ENCODE peak calls at places on chromosomes 12 and 14, in nine cellular contexts. J is suprapubic skin, L is PC-3, M is RWPE1, K is adrenal gland, H is GM23338, P is left lung, W is WERI-Rb-1, A is A549. T is an unnamed sample.

GRCh38 chr12:7352661-7353060 is 48.8 kb downstream of the ACSM4 start:
- DNase-seq in J (no peak), L (no peak), M (no peak), K (no peak), H (no peak), P (no peak), W (no peak), A (no peak), T (no peak)

GRCh38 chr14:75291331-75291730 is 12.7 kb downstream of the FOS start:
- DNase-seq in J (peak), L (no peak), M (no peak), K (no peak), H (no peak), P (no peak), W (no peak), A (no peak), T (no peak)

GRCh38 chr12:52044284-52044983 is 6.8 kb upstream of the NR4A1 start:
- DNase-seq in J (peak), L (no peak), M (no peak), K (peak), H (no peak), P (peak), W (no peak), A (no peak), T (no peak)

GRCh38 chr12:29991924-29992323 is 208.2 kb upstream of the TMTC1 start:
- DNase-seq in J (no peak), L (no peak), M (no peak), K (no peak), H (no peak), P (no peak), W (no peak), A (no peak), T (no peak)

GRCh38 chr14:73105727-73106126 is 30.6 kb upstream of the PSEN1 start:
- DNase-seq in J (no peak), L (no peak), M (no peak), K (no peak), H (no peak), P (no peak), W (no peak), A (no peak), T (no peak)

GRCh38 chr14:22871200-22871961 is at the start of gene LRP10:
- DNase-seq in J (peak), L (peak), M (peak), K (peak), H (peak), P (peak), W (peak), A (peak), T (peak)

GRCh38 chr14:74875941-74876913 is at the start of gene PROX2:
- DNase-seq in J (no peak), L (no peak), M (no peak), K (no peak), H (peak), P (no peak), W (no peak), A (no peak), T (peak)

GRCh38 chr14:89618309-89618708 is 201.3 kb upstream of the FOXN3 start:
- DNase-seq in J (no peak), L (peak), M (no peak), K (no peak), H (no peak), P (no peak), W (no peak), A (no peak), T (no peak)

GRCh38 chr14:76924363-76925151 is 98.3 kb downstream of the LRRC74A start:
- DNase-seq in J (no peak), L (no peak), M (no peak), K (peak), H (peak), P (no peak), W (no peak), A (peak), T (peak)

GRCh38 chr14:61466249-61466904 is 145.0 kb downstream of the PRKCH start:
- DNase-seq in J (no peak), L (peak), M (peak), K (peak), H (peak), P (no peak), W (no peak), A (peak), T (no peak)

GRCh38 chr12:103924761-103925641 is 5.2 kb upstream of the HSP90B1 start:
- DNase-seq in J (no peak), L (peak), M (peak), K (no peak), H (no peak), P (no peak), W (no peak), A (peak), T (peak)

GRCh38 chr12:79067977-79068376 is 203.4 kb downstream of the SYT1 start:
- DNase-seq in J (no peak), L (no peak), M (no peak), K (no peak), H (no peak), P (no peak), W (no peak), A (no peak), T (no peak)

DNA sequence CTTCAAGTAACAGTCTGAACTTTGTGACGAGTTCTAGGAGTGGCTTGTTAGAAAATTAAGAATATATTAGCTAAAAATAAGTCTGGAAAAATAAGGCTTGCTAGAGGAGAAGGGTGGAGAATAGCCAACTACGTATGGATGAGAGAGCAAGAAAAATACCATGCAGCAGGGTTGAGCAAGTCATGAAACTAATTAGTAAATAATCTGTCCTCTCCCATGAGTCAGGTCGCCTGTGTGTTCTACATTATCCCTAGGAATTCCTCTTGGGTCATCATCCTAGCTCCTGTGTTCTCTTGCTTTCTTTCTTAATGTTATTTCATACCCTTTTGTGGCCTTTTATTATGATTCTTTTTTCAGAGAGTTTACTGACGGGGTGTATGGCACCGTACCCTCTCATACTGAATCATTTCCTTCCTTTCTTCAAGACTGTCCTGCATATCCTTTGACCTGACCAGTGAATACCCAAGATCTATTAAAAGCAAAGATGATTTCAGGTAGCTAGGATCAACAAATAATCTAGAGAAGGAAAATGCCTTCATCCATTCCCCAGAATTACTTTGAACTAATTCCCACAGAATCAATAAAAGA is 177.2 kb upstream of the NPAS3 start:
- DNase-seq in J (no peak), L (peak), M (peak), K (no peak), H (no peak), P (no peak), W (no peak), A (no peak), T (no peak)
- H3K27ac ChIP-seq in J (no peak), L (no peak), M (no peak), K (no peak), H (no peak), P (no peak), W (no peak), A (no peak), T (no peak)

GRCh38 chr12:68406134-68406576 is 74.0 kb upstream of the MDM1 start:
- DNase-seq in J (peak), L (peak), M (peak), K (peak), H (peak), P (peak), W (peak), A (peak), T (no peak)
- TF ChIP-seq CTCF in J (no peak), L (peak), M (peak), K (peak), H (peak), P (peak), W (peak), A (no peak), T (no peak)

DNA sequence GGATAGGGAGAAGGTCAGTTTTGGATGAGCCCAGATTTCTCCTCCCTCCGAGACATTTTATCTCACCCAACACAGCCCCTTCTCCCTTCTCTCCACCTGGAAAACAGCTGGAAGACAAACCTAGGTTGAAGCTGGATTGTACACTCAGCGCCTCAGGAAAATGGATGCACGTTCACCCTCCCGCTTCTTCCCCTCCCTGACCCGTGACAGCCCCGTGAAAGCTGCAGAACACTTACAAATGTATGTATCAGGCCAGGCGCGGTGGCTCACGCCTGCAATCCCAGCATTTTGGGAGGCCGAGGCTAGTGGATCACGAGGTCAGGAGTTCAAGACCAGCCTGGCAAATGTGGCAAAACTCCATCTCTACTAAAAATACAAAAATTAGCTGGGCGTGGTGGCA is 4.2 kb downstream of the RNU4-2 start:
- DNase-seq in J (no peak), L (no peak), M (no peak), K (no peak), H (no peak), P (no peak), W (no peak), A (no peak), T (no peak)
- H3K27ac ChIP-seq in J (no peak), L (no peak), M (no peak), K (no peak), H (no peak), P (no peak), W (no peak), A (no peak), T (no peak)

GRCh38 chr12:54232790-54233189 is 44.0 kb upstream of the SMUG1 start:
- DNase-seq in J (no peak), L (no peak), M (no peak), K (no peak), H (peak), P (no peak), W (no peak), A (no peak), T (no peak)
- TF ChIP-seq CTCF in J (no peak), L (peak), M (no peak), K (no peak), H (peak), P (no peak), W (no peak), A (no peak), T (no peak)

GRCh38 chr12:12822886-12823285 is 9.7 kb downstream of the DDX47 start:
- DNase-seq in J (no peak), L (no peak), M (no peak), K (no peak), H (no peak), P (no peak), W (no peak), A (no peak), T (no peak)

GRCh38 chr12:12821975-12822374 is 8.8 kb downstream of the DDX47 start:
- DNase-seq in J (no peak), L (no peak), M (no peak), K (no peak), H (no peak), P (no peak), W (no peak), A (no peak), T (no peak)

GRCh38 chr12:12819752-12820311 is 6.7 kb downstream of the DDX47 start:
- DNase-seq in J (no peak), L (peak), M (peak), K (peak), H (no peak), P (no peak), W (no peak), A (peak), T (no peak)

GRCh38 chr12:12823811-12824210 is 10.7 kb downstream of the DDX47 start:
- DNase-seq in J (no peak), L (no peak), M (no peak), K (no peak), H (no peak), P (no peak), W (no peak), A (no peak), T (no peak)

GRCh38 chr12:12823308-12823707 is 10.2 kb downstream of the DDX47 start:
- DNase-seq in J (no peak), L (peak), M (peak), K (no peak), H (no peak), P (no peak), W (no peak), A (peak), T (no peak)
- H3K27ac ChIP-seq in J (no peak), L (peak), M (no peak), K (no peak), H (no peak), P (no peak), W (no peak), A (peak), T (no peak)